ENCODE peak calls at places on chromosomes 1 and 21, in six cellular contexts. Z is lower leg skin; O is activated T-helper 9 cell treated with anti-CD3 and anti-CD28 coated beads, Interleukin-2, amount 50 U/mL, for 16 hours; J is NCI-H446 treated with DMSO at 0.1 percent for 48 hours; C is GM19239; N is fibroblast of the aortic adventitia. R is an unnamed sample.
A peak's percentile ranks its signal among the peaks of the same experiment; 100 is the strongest.

GRCh38 chr1:21749109-21749508 is 33.8 kb downstream of the USP48 start:
- DNase-seq in Z (no peak), C (no peak), N (peak; percentile 6), O (no peak), J (peak; percentile 60), R (no peak)

GRCh38 chr21:28704746-28705145 is 287.9 kb downstream of the LTN1 start:
- DNase-seq in Z (no peak), J (peak; percentile 42), C (no peak), N (peak; percentile 68), O (no peak), R (peak; percentile 14)

GRCh38 chr1:231951399-231951798 is 324.8 kb downstream of the DISC1 start:
- DNase-seq in O (no peak), N (peak; percentile 67), Z (no peak), J (no peak), C (no peak), R (peak; percentile 26)

GRCh38 chr1:71882241-71883036 is 399.9 kb downstream of the NEGR1 start:
- DNase-seq in N (no peak), O (no peak), J (no peak), C (no peak), Z (no peak), R (no peak)

GRCh38 chr1:15974855-15975254 is 1.0 kb downstream of the ZBTB17 start:
- DNase-seq in O (no peak), N (no peak), C (no peak), Z (no peak), J (no peak), R (no peak)

GRCh38 chr1:211174375-211174774 is 40.4 kb upstream of the KCNH1 start:
- DNase-seq in J (no peak), Z (no peak), C (no peak), N (no peak), O (no peak), R (no peak)

GRCh38 chr1:61434276-61434675 is 290.7 kb downstream of the TM2D1 start:
- DNase-seq in N (no peak), O (no peak), J (no peak), Z (no peak), C (no peak), R (no peak)

GRCh38 chr1:235246022-235246948 is 81.7 kb downstream of the ARID4B start:
- DNase-seq in Z (no peak), O (no peak), C (no peak), J (no peak), N (peak; percentile 11), R (peak; percentile 18)

GRCh38 chr1:203913045-203913444 is 51.6 kb downstream of the SNRPE start:
- DNase-seq in Z (no peak), J (no peak), O (no peak), C (no peak), N (no peak), R (no peak)

GRCh38 chr1:30505853-30506784 is 217.3 kb downstream of the MATN1 start:
- DNase-seq in N (no peak), O (no peak), J (no peak), Z (peak; percentile 67), C (no peak), R (no peak)

GRCh38 chr1:154578058-154578418 is 10.5 kb downstream of the CHRNB2 start:
- DNase-seq in O (no peak), J (no peak), Z (no peak), N (no peak), C (no peak), R (no peak)

GRCh38 chr1:177170756-177171535 is at the start of gene BRINP2:
- DNase-seq in O (no peak), J (no peak), N (peak; percentile 3), Z (peak; percentile 85), C (no peak), R (peak; percentile 16)

GRCh38 chr1:18128298-18128697 is 20.7 kb downstream of the IGSF21 start:
- DNase-seq in O (no peak), Z (no peak), N (no peak), J (no peak), C (no peak), R (no peak)

GRCh38 chr1:197924516-197925123 is 7.4 kb downstream of the LHX9 start:
- DNase-seq in Z (no peak), C (no peak), J (peak; percentile 35), O (no peak), N (peak; percentile 57), R (peak; percentile 72)

GRCh38 chr1:70431317-70431716 is 20.2 kb downstream of the CTH start:
- DNase-seq in O (no peak), Z (no peak), C (no peak), J (no peak), N (no peak), R (no peak)

R was measured in adipocyte.